ENCODE peak calls at places on chromosomes 11 and 22, in six cellular contexts. A is AG09319; F is kidney tubule cell; L is activated CD4-positive, alpha-beta T cell treated with anti-CD3 and anti-CD28 coated beads for 24 hours; O is lower lobe of right lung; I is HT1080. Y is an unnamed sample.

GRCh38 chr11:17219016-17219415 is 11.2 kb upstream of the PIK3C2A start:
- DNase-seq in A (no peak), F (peak; percentile 76), L (no peak), O (no peak), I (no peak), Y (no peak)

GRCh38 chr11:32752001-32752400 is 42.5 kb downstream of the CCDC73 start:
- DNase-seq in A (no peak), F (no peak), L (no peak), O (no peak), I (no peak), Y (no peak)

GRCh38 chr11:13338437-13339069 is 61.0 kb downstream of the BMAL1 start:
- DNase-seq in A (peak; percentile 34), F (peak; percentile 79), L (no peak), O (no peak), I (peak; percentile 83), Y (peak; percentile 69)

GRCh38 chr22:23054531-23055257 is 15.6 kb upstream of the GNAZ start:
- DNase-seq in A (no peak), F (peak; percentile 13), L (no peak), O (no peak), I (no peak), Y (no peak)

GRCh38 chr11:33701831-33702230 is 1.2 kb upstream of the C11orf91 start:
- DNase-seq in A (no peak), F (peak; percentile 72), L (no peak), O (no peak), I (peak; percentile 78), Y (peak; percentile 68)

GRCh38 chr11:73376803-73377629 is 817 bp downstream of the RELT start:
- DNase-seq in A (peak; percentile 27), F (peak; percentile 85), L (peak; percentile 31), O (peak; percentile 71), I (peak; percentile 76), Y (peak; percentile 72)

GRCh38 chr11:47524200-47524874 is 28.6 kb downstream of the CELF1 start:
- DNase-seq in A (no peak), F (peak; percentile 35), L (no peak), O (no peak), I (no peak), Y (peak; percentile 10)

GRCh38 chr11:45100338-45100737 is 46.1 kb upstream of the PRDM11 start:
- DNase-seq in A (no peak), F (peak; percentile 2), L (no peak), O (no peak), I (no peak), Y (peak; percentile 55)

GRCh38 chr11:65575568-65576231 is at the start of gene EHBP1L1:
- DNase-seq in A (no peak), F (peak; percentile 64), L (peak; percentile 44), O (peak; percentile 86), I (peak; percentile 52), Y (peak; percentile 75)

GRCh38 chr11:2419638-2420501 is 19.3 kb downstream of the TSSC4 start:
- DNase-seq in A (peak; percentile 53), F (peak; percentile 72), L (peak; percentile 45), O (peak; percentile 85), I (peak; percentile 68), Y (peak; percentile 75)

GRCh38 chr22:43829904-43830851 is 18.1 kb upstream of the EFCAB6 start:
- DNase-seq in A (no peak), F (peak; percentile 43), L (no peak), O (peak; percentile 56), I (no peak), Y (no peak)

GRCh38 chr11:103898577-103899336 is 137.7 kb upstream of the DDI1 start:
- DNase-seq in A (no peak), F (no peak), L (no peak), O (no peak), I (no peak), Y (no peak)

GRCh38 chr11:104043678-104044239 is 7.3 kb downstream of the DDI1 start:
- DNase-seq in A (no peak), F (no peak), L (no peak), O (no peak), I (no peak), Y (no peak)

GRCh38 chr11:111777094-111778046 is 11.2 kb upstream of the PPP2R1B start:
- DNase-seq in A (peak; percentile 56), F (peak; percentile 75), L (no peak), O (no peak), I (peak; percentile 63), Y (peak; percentile 58)

GRCh38 chr11:9015677-9016076 is 11.9 kb upstream of the NRIP3 start:
- DNase-seq in A (peak; percentile 57), F (peak; percentile 80), L (peak; percentile 22), O (peak; percentile 56), I (peak; percentile 73), Y (peak; percentile 65)

GRCh38 chr11:106496677-106497076 is 419.2 kb downstream of the AASDHPPT start:
- DNase-seq in A (no peak), F (no peak), L (no peak), O (no peak), I (no peak), Y (no peak)

GRCh38 chr11:121321614-121322243 is 29.2 kb downstream of the SC5D start:
- DNase-seq in A (no peak), F (peak; percentile 32), L (no peak), O (no peak), I (peak; percentile 12), Y (peak; percentile 19)

GRCh38 chr11:17208257-17208999 is 642 bp upstream of the PIK3C2A start:
- DNase-seq in A (no peak), F (peak; percentile 81), L (peak; percentile 7), O (no peak), I (no peak), Y (peak; percentile 75)

GRCh38 chr22:33851240-33851639 is 69.0 kb downstream of the LARGE1 start:
- DNase-seq in A (no peak), F (no peak), L (no peak), O (no peak), I (no peak), Y (peak; percentile 66)

GRCh38 chr11:1866776-1867175 is 13.9 kb downstream of the LSP1 start:
- DNase-seq in A (no peak), F (no peak), L (no peak), O (peak; percentile 30), I (no peak), Y (no peak)

GRCh38 chr22:26681395-26681821 is 24.0 kb downstream of the MIAT start:
- DNase-seq in A (no peak), F (peak; percentile 63), L (no peak), O (peak; percentile 49), I (peak; percentile 22), Y (peak; percentile 32)

GRCh38 chr22:45229181-45229580 is 11.5 kb downstream of the KIAA0930 start:
- DNase-seq in A (no peak), F (no peak), L (no peak), O (no peak), I (no peak), Y (no peak)

GRCh38 chr22:24510694-24511625 is 15.8 kb downstream of the UPB1 start:
- DNase-seq in A (peak; percentile 24), F (peak; percentile 66), L (no peak), O (no peak), I (peak; percentile 50), Y (peak; percentile 40)

GRCh38 chr22:39179401-39179827 is 26.9 kb upstream of the CBX7 start:
- DNase-seq in A (no peak), F (no peak), L (no peak), O (no peak), I (no peak), Y (no peak)

GRCh38 chr11:107592256-107592655 is 1.3 kb downstream of the ELMOD1 start:
- DNase-seq in A (no peak), F (no peak), L (no peak), O (no peak), I (no peak), Y (no peak)

GRCh38 chr22:30406400-30406799 is 9.6 kb downstream of the SEC14L2 start:
- DNase-seq in A (no peak), F (no peak), L (no peak), O (no peak), I (no peak), Y (no peak)

GRCh38 chr22:17914474-17914873 is 109.9 kb downstream of the MICAL3 start:
- DNase-seq in A (no peak), F (no peak), L (no peak), O (no peak), I (no peak), Y (no peak)

GRCh38 chr11:75639752-75640151 is 29.1 kb downstream of the MAP6 start:
- DNase-seq in A (peak; percentile 20), F (peak; percentile 68), L (no peak), O (peak; percentile 89), I (peak; percentile 13), Y (peak; percentile 28)

GRCh38 chr22:46678785-46679700 is 58.9 kb downstream of the GRAMD4 start:
- DNase-seq in A (no peak), F (no peak), L (no peak), O (no peak), I (no peak), Y (no peak)

GRCh38 chr11:70631624-70632047 is 233.3 kb downstream of the CTTN start:
- DNase-seq in A (no peak), F (no peak), L (no peak), O (no peak), I (no peak), Y (no peak)

GRCh38 chr22:43553451-43554258 is 141.8 kb downstream of the MPPED1 start:
- DNase-seq in A (no peak), F (no peak), L (no peak), O (no peak), I (no peak), Y (no peak)

GRCh38 chr11:78080818-78081495 is 1.3 kb upstream of the NDUFC2 start:
- DNase-seq in A (no peak), F (peak; percentile 59), L (no peak), O (no peak), I (peak; percentile 63), Y (peak; percentile 49)

GRCh38 chr11:14125529-14125928 is 163.0 kb downstream of the SPON1 start:
- DNase-seq in A (no peak), F (peak; percentile 87), L (no peak), O (no peak), I (peak; percentile 62), Y (peak; percentile 2)

GRCh38 chr11:68632802-68633201 is 51.5 kb upstream of the GAL start:
- DNase-seq in A (peak; percentile 4), F (peak; percentile 64), L (no peak), O (no peak), I (peak; percentile 31), Y (peak; percentile 67)

GRCh38 chr22:19012308-19012990 is 76.4 kb upstream of the PRODH start:
- DNase-seq in A (no peak), F (peak; percentile 18), L (no peak), O (no peak), I (no peak), Y (no peak)

GRCh38 chr11:105719073-105719846 is 109.4 kb downstream of the GRIA4 start:
- DNase-seq in A (peak; percentile 11), F (peak; percentile 96), L (no peak), O (no peak), I (peak; percentile 93), Y (peak; percentile 75)

GRCh38 chr11:63554901-63555218 is 8.3 kb downstream of the PLAAT2 start:
- DNase-seq in A (no peak), F (no peak), L (no peak), O (no peak), I (no peak), Y (no peak)

GRCh38 chr22:27720860-27721259 is 80.7 kb downstream of the MN1 start:
- DNase-seq in A (peak; percentile 69), F (peak; percentile 66), L (no peak), O (no peak), I (no peak), Y (peak; percentile 50)

GRCh38 chr11:93822359-93822758 is 28.1 kb downstream of the VSTM5 start:
- DNase-seq in A (no peak), F (peak; percentile 80), L (no peak), O (no peak), I (peak; percentile 51), Y (peak; percentile 35)

GRCh38 chr11:69691449-69691848 is 12.4 kb downstream of the FGF19 start:
- DNase-seq in A (peak; percentile 19), F (no peak), L (no peak), O (no peak), I (no peak), Y (no peak)